ENCODE peak calls at places on chromosomes 13 and 19, in ten cellular contexts. A, S, I, V, Q, Z, U, R, M and G are unnamed samples.

GRCh38 chr13:58085819-58086218 is 454.3 kb downstream of the PCDH17 start:
- DNase-seq in M (no peak), Q (no peak), A (no peak), V (no peak), U (no peak), I (no peak), R (no peak), S (no peak), Z (no peak), G (no peak)

GRCh38 chr19:43735957-43736356 is 18.8 kb downstream of the SMG9 start:
- DNase-seq in M (no peak), A (no peak), R (no peak), S (no peak), U (peak), Z (no peak), V (no peak), Q (peak), I (no peak), G (peak)

GRCh38 chr19:2276429-2276989 is 5.5 kb downstream of the PEAK3 start:
- DNase-seq in Z (no peak), V (no peak), U (no peak), M (no peak), S (no peak), R (no peak), A (no peak), Q (no peak), I (no peak), G (no peak)

GRCh38 chr19:44925114-44925891 is 10.9 kb downstream of the APOC1 start:
- DNase-seq in M (no peak), I (peak), Z (peak), V (no peak), A (no peak), S (no peak), U (peak), R (peak), Q (no peak), G (no peak)

GRCh38 chr19:21202865-21203494 is 61.1 kb downstream of the ZNF431 start:
- DNase-seq in V (peak), S (no peak), Z (no peak), M (peak), A (no peak), R (peak), I (no peak), U (no peak), Q (no peak), G (peak)

GRCh38 chr13:49443327-49443688 is 556 bp downstream of the CAB39L start:
- DNase-seq in U (peak), S (no peak), I (no peak), M (no peak), A (no peak), V (no peak), R (peak), Z (no peak), Q (no peak), G (no peak)

GRCh38 chr19:4471400-4472173 is 510 bp upstream of the HDGFL2 start:
- DNase-seq in Z (peak), U (peak), V (peak), R (peak), A (no peak), Q (peak), S (peak), M (peak), I (peak), G (peak)

GRCh38 chr19:49910179-49910578 is 13.5 kb upstream of the IL4I1 start:
- DNase-seq in V (no peak), S (no peak), Z (no peak), U (no peak), R (no peak), A (no peak), M (no peak), I (no peak), Q (no peak), G (no peak)

GRCh38 chr19:615619-616018 is 17.7 kb downstream of the POLRMT start:
- DNase-seq in Z (no peak), I (no peak), M (no peak), V (no peak), U (peak), A (no peak), Q (no peak), R (peak), S (no peak), G (no peak)

GRCh38 chr19:16293133-16294085 is 31.2 kb upstream of the KLF2 start:
- DNase-seq in R (peak), V (no peak), Q (peak), S (peak), I (peak), Z (peak), M (peak), U (peak), A (no peak), G (peak)

GRCh38 chr19:34996978-34997640 is 3.0 kb upstream of the GRAMD1A start:
- DNase-seq in Q (no peak), A (no peak), U (peak), S (no peak), I (no peak), R (no peak), M (no peak), V (no peak), Z (no peak), G (no peak)

GRCh38 chr19:10334340-10335148 is 1.2 kb upstream of the RAVER1 start:
- DNase-seq in Z (peak), A (no peak), V (peak), U (peak), R (peak), M (peak), S (peak), Q (peak), I (peak), G (peak)

GRCh38 chr19:32823747-32824102 is 45.8 kb downstream of the SLC7A9 start:
- DNase-seq in Z (no peak), A (peak), S (no peak), M (no peak), I (no peak), U (no peak), R (no peak), Q (no peak), V (no peak), G (no peak)

GRCh38 chr19:17780781-17781180 is 14.2 kb upstream of the B3GNT3 start:
- DNase-seq in Q (no peak), V (no peak), R (no peak), M (no peak), I (no peak), Z (no peak), U (no peak), S (no peak), A (no peak), G (no peak)

GRCh38 chr13:43116242-43116641 is 92.9 kb downstream of the DNAJC15 start:
- DNase-seq in U (no peak), Q (no peak), A (no peak), Z (no peak), R (no peak), S (no peak), I (no peak), M (no peak), V (no peak), G (no peak)

GRCh38 chr13:34435338-34435737 is 506.7 kb upstream of the NBEA start:
- DNase-seq in V (no peak), R (peak), U (peak), I (no peak), Z (no peak), S (no peak), A (no peak), M (no peak), Q (peak), G (peak)

GRCh38 chr13:50208826-50209335 is 193.6 kb downstream of the KCNRG start:
- DNase-seq in R (peak), A (no peak), U (peak), I (peak), Q (peak), S (peak), Z (peak), M (peak), V (peak), G (no peak)

GRCh38 chr19:45442927-45443461 is 19.3 kb upstream of the ERCC1 start:
- DNase-seq in V (peak), R (peak), A (no peak), S (no peak), Q (peak), I (peak), M (peak), U (peak), Z (peak), G (no peak)

GRCh38 chr19:41186971-41187883 is 5.8 kb upstream of the CYP2S1 start:
- DNase-seq in R (no peak), Q (no peak), M (no peak), A (no peak), V (no peak), I (no peak), Z (no peak), S (no peak), U (no peak), G (no peak)

GRCh38 chr13:32932376-32932775 is 83.8 kb upstream of the KL start:
- DNase-seq in A (no peak), I (no peak), R (peak), V (no peak), Z (no peak), S (no peak), U (peak), M (no peak), Q (no peak), G (no peak)

GRCh38 chr19:47794526-47794925 is 9.8 kb downstream of the TPRX1 start:
- DNase-seq in V (no peak), M (no peak), I (no peak), S (no peak), Z (no peak), Q (no peak), U (no peak), R (no peak), A (no peak), G (no peak)

GRCh38 chr19:17138937-17139598 is 63.5 kb downstream of the MYO9B start:
- DNase-seq in S (no peak), M (no peak), I (peak), Z (no peak), V (no peak), U (no peak), Q (no peak), R (no peak), A (no peak), G (no peak)

GRCh38 chr13:110396913-110397379 is 89.9 kb downstream of the COL4A2 start:
- DNase-seq in M (no peak), R (peak), U (peak), S (peak), I (peak), Z (peak), A (no peak), Q (peak), V (no peak), G (peak)

GRCh38 chr13:33285420-33286124 is at the start of gene STARD13:
- DNase-seq in Z (peak), M (peak), R (peak), I (peak), S (peak), Q (peak), U (peak), A (peak), V (peak), G (peak)

GRCh38 chr13:46052314-46053161 is at the start of gene ZC3H13:
- DNase-seq in Z (peak), Q (peak), R (peak), I (peak), V (peak), M (peak), S (peak), U (peak), A (peak), G (peak)
- TF ChIP-seq CTCF in Z (no peak), Q (peak), R (peak), I (peak), V (peak), M (peak), S (peak), U (peak), A (peak), G (peak)

GRCh38 chr13:99765869-99766268 is 205.7 kb downstream of the ZIC5 start:
- DNase-seq in A (no peak), Q (no peak), S (no peak), I (no peak), U (no peak), R (no peak), M (no peak), V (no peak), Z (no peak), G (no peak)

GRCh38 chr13:99768986-99769385 is 202.6 kb downstream of the ZIC5 start:
- DNase-seq in Q (no peak), I (no peak), A (no peak), R (no peak), Z (no peak), M (no peak), S (no peak), V (no peak), U (no peak), G (no peak)

DNA sequence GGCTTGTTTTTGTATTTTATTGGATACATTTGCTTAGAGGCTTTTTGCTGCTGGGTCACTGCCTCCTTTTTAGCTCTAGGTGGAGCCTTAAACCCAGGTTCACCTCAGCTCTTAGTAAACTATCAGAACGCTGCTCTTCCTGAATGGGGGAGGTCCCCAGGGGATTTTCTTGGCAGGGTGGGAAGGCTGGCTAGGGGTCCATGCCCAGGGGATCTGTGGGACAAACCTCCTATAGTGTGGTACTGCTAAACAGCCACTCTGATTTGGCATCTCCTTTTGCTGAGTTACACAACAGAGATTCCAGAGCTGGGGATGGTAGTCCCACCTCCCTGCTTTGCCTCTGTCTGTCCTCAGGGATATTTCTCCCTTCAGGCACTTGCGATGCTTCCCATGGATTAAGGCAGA is 204.9 kb downstream of the ZIC5 start:
- DNase-seq in R (no peak), V (no peak), A (no peak), Z (no peak), M (no peak), U (peak), Q (peak), I (no peak), S (no peak), G (no peak)
- TF ChIP-seq CTCF in R (no peak), V (no peak), A (peak), Z (no peak), M (no peak), U (peak), Q (peak), I (no peak), S (no peak), G (peak)

DNA sequence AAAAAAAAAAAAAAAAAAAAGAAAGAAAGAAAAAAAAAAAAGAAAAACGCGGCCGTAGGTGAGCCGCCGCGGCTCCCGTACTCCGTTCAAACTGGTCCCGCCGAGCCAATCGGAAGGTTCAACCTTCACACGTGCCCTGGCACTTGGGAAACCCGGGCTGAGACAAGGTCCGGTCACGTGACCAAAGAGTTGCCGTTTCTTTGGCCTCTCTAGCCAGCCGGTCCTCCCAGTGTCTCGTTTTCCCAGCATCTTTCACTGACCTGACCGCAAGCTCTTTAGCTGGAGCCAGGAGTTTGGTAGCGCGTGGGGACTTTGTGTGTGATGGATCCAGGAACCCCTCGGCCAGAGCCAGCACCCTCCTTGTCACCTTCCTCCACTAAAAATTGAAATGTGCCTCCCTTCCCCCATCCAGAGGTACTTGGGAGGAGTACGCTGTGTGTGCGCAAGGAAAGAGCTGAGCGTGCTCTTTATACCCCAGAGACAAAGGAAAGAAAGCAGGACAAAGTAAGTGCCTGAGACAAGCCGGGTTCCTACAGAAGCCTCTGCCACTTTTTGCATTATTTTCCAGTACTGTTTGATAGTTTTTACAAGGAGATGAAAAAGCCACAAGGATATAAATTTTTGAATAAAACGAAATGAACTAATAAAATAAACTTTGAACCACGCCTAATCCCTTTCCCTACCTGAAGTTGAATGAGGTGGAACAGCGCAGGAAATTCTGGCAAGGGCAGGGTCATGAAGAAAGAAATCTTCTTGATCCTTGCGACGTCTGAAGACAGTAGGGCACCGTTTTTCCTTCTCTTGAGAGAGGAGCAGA is 958 bp downstream of the TNPO2 start:
- DNase-seq in M (peak), I (peak), Z (peak), S (peak), R (peak), Q (peak), A (peak), V (peak), U (peak), G (peak)
- TF ChIP-seq CTCF in M (no peak), I (no peak), Z (no peak), S (no peak), R (no peak), Q (no peak), A (no peak), V (no peak), U (no peak), G (no peak)

GRCh38 chr13:29564828-29565227 is 30.7 kb downstream of the SLC7A1 start:
- DNase-seq in A (no peak), Z (no peak), Q (no peak), S (no peak), V (no peak), M (no peak), I (no peak), R (no peak), U (no peak), G (no peak)
- TF ChIP-seq CTCF in A (peak), Z (no peak), Q (no peak), S (peak), V (no peak), M (no peak), I (no peak), R (peak), U (peak), G (peak)